ENCODE peak calls at places on chromosomes 16 and 17, in six cellular contexts. F, T, J, R, M and N are unnamed samples.

GRCh38 chr17:28204751-28205150 is 114.2 kb upstream of the TMEM97 start:
- DNase-seq in T (no peak), J (no peak), F (no peak), M (no peak), R (no peak), N (no peak)

GRCh38 chr17:33127706-33128105 is 136.1 kb downstream of the SPACA3 start:
- DNase-seq in F (no peak), M (no peak), R (no peak), T (no peak), J (no peak), N (no peak)

GRCh38 chr17:77527394-77527793 is 386.6 kb downstream of the SEC14L1 start:
- DNase-seq in M (no peak), J (no peak), T (no peak), F (no peak), R (no peak), N (no peak)

GRCh38 chr16:21167360-21167759 is 8.9 kb downstream of the LDAF1 start:
- DNase-seq in F (no peak), R (no peak), J (no peak), T (peak), M (no peak), N (no peak)

GRCh38 chr17:34382586-34383224 is 19.7 kb upstream of the CCL1 start:
- DNase-seq in F (no peak), T (no peak), M (no peak), J (no peak), R (no peak), N (no peak)

GRCh38 chr16:19609359-19609758 is 53.9 kb downstream of the VPS35L start:
- DNase-seq in F (no peak), M (no peak), J (peak), T (no peak), R (no peak), N (no peak)

GRCh38 chr16:84982434-84982833 is 28.9 kb downstream of the ZDHHC7 start:
- DNase-seq in R (no peak), J (peak), F (no peak), M (no peak), T (no peak), N (no peak)

GRCh38 chr16:58048914-58049696 is 23.6 kb downstream of the MMP15 start:
- DNase-seq in F (no peak), R (no peak), T (no peak), M (no peak), J (no peak), N (no peak)

GRCh38 chr17:37605813-37606505 is 3.3 kb downstream of the SYNRG start:
- DNase-seq in T (no peak), F (no peak), M (no peak), J (no peak), R (no peak), N (no peak)

GRCh38 chr16:31107465-31107867 is 720 bp upstream of the BCKDK start:
- DNase-seq in R (no peak), F (no peak), M (no peak), T (no peak), J (no peak), N (no peak)

GRCh38 chr17:2239882-2240430 is 63.6 kb downstream of the SMG6 start:
- DNase-seq in J (no peak), F (no peak), M (peak), R (no peak), T (peak), N (no peak)

GRCh38 chr17:79707931-79708891 is 22.5 kb upstream of the ENPP7 start:
- DNase-seq in J (peak), R (peak), F (peak), T (peak), M (no peak), N (no peak)

GRCh38 chr17:80705988-80706387 is 161.3 kb downstream of the RPTOR start:
- DNase-seq in M (no peak), R (no peak), F (no peak), T (peak), J (no peak), N (no peak)

GRCh38 chr17:58335779-58336455 is 7.3 kb upstream of the TSPOAP1 start:
- DNase-seq in F (no peak), J (peak), R (no peak), M (no peak), T (no peak), N (peak)

GRCh38 chr17:39001703-39002637 is 34.8 kb upstream of the FBXO47 start:
- DNase-seq in R (no peak), J (no peak), M (peak), T (peak), F (no peak), N (no peak)

GRCh38 chr17:64148017-64148631 is 18.2 kb upstream of the ERN1 start:
- DNase-seq in T (peak), J (no peak), R (no peak), F (no peak), M (no peak), N (no peak)